ENCODE peak calls at places on chromosomes 7 and 10, in four cellular contexts. H, M, K and E are unnamed samples.

GRCh38 chr10:77865585-77866324 is 60.8 kb downstream of the DLG5 start:
- DNase-seq in H (no peak), M (no peak), K (no peak), E (no peak)

GRCh38 chr7:91398341-91398740 is 134.1 kb downstream of the FZD1 start:
- DNase-seq in H (no peak), M (no peak), K (no peak), E (no peak)

GRCh38 chr7:147509052-147509480 is 1081.5 kb upstream of the C7orf33 start:
- DNase-seq in H (no peak), M (no peak), K (no peak), E (no peak)

GRCh38 chr7:116173051-116174028 is 37.0 kb upstream of the TES start:
- DNase-seq in H (peak; percentile 12), M (no peak), K (peak; percentile 26), E (no peak)

GRCh38 chr7:106283831-106284515 is 810 bp downstream of the NAMPT start:
- DNase-seq in H (peak; percentile 71), M (peak; percentile 22), K (peak; percentile 37), E (no peak)

GRCh38 chr10:92750788-92751533 is 61.2 kb downstream of the HHEX start:
- DNase-seq in H (no peak), M (no peak), K (no peak), E (no peak)

GRCh38 chr10:88243847-88244730 is 339.0 kb downstream of the RNLS start:
- DNase-seq in H (peak; percentile 85), M (no peak), K (peak; percentile 34), E (no peak)

GRCh38 chr7:69049341-69049740 is 548.9 kb upstream of the AUTS2 start:
- DNase-seq in H (no peak), M (no peak), K (no peak), E (no peak)

GRCh38 chr7:146291900-146292299 is 175.3 kb downstream of the CNTNAP2 start:
- DNase-seq in H (no peak), M (no peak), K (no peak), E (no peak)

GRCh38 chr7:36021367-36021766 is 131.7 kb upstream of the EEPD1 start:
- DNase-seq in H (peak; percentile 18), M (no peak), K (no peak), E (peak; percentile 35)

GRCh38 chr10:60123172-60123571 is 216.8 kb upstream of the CCDC6 start:
- DNase-seq in H (no peak), M (no peak), K (peak; percentile 20), E (no peak)

GRCh38 chr7:92681633-92682032 is 91.4 kb upstream of the FAM133B start:
- DNase-seq in H (peak; percentile 20), M (no peak), K (no peak), E (no peak)

GRCh38 chr10:112963835-112964234 is 13.8 kb downstream of the TCF7L2 start:
- DNase-seq in H (no peak), M (no peak), K (peak; percentile 43), E (no peak)

GRCh38 chr10:88389456-88389855 is 193.7 kb downstream of the RNLS start:
- DNase-seq in H (peak; percentile 59), M (no peak), K (no peak), E (no peak)

GRCh38 chr7:124667312-124667711 is 98.3 kb downstream of the GPR37 start:
- DNase-seq in H (no peak), M (no peak), K (peak; percentile 24), E (no peak)

GRCh38 chr7:36130236-36130945 is 22.7 kb upstream of the EEPD1 start:
- DNase-seq in H (no peak), M (no peak), K (no peak), E (no peak)

GRCh38 chr7:24456526-24457214 is 116.6 kb upstream of the PALS2 start:
- DNase-seq in H (no peak), M (no peak), K (no peak), E (no peak)

GRCh38 chr7:112550468-112551060 is 69.8 kb downstream of the LSMEM1 start:
- DNase-seq in H (peak; percentile 53), M (no peak), K (peak; percentile 15), E (no peak)

GRCh38 chr7:158606111-158606510 is 18.5 kb upstream of the PTPRN2 start:
- DNase-seq in H (no peak), M (no peak), K (no peak), E (no peak)

GRCh38 chr7:156041398-156041797 is 229.1 kb upstream of the SHH start:
- DNase-seq in H (no peak), M (no peak), K (no peak), E (no peak)

GRCh38 chr7:121002-121401 is 71.4 kb upstream of the FAM20C start:
- DNase-seq in H (no peak), M (no peak), K (no peak), E (no peak)

GRCh38 chr7:156944876-156945275 is 4.6 kb upstream of the NOM1 start:
- DNase-seq in H (no peak), M (no peak), K (no peak), E (no peak)

GRCh38 chr10:132319853-132320669 is 11.9 kb upstream of the LRRC27 start:
- DNase-seq in H (peak; percentile 78), M (no peak), K (peak; percentile 39), E (no peak)

GRCh38 chr10:91378061-91378460 is 32.1 kb upstream of the HECTD2 start:
- DNase-seq in H (no peak), M (peak; percentile 33), K (no peak), E (no peak)

GRCh38 chr10:58755688-58756087 is 243.0 kb downstream of the BICC1 start:
- DNase-seq in H (peak; percentile 9), M (no peak), K (no peak), E (no peak)

GRCh38 chr10:60390224-60390626 is 550 bp upstream of the ANK3 start:
- DNase-seq in H (no peak), M (no peak), K (no peak), E (no peak)

GRCh38 chr10:15824498-15824897 is 35.8 kb downstream of the MINDY3 start:
- DNase-seq in H (no peak), M (no peak), K (no peak), E (no peak)

GRCh38 chr10:125158528-125159485 is 1.6 kb downstream of the CTBP2 start:
- DNase-seq in H (peak; percentile 66), M (no peak), K (peak; percentile 35), E (no peak)
- H3K4me1 ChIP-seq in H (peaks cover 52% of the 10 kb centered on the region), M (peaks cover 3% of the 10 kb centered on the region), K (peaks cover 26% of the 10 kb centered on the region), E (peaks cover 3% of the 10 kb centered on the region)

GRCh38 chr7:37289347-37289746 is 159.3 kb downstream of the ELMO1 start:
- DNase-seq in H (no peak), M (no peak), K (no peak), E (no peak)
- H3K27ac ChIP-seq in H (no peak overlapping the region), M (no peak overlapping the region), K (no peak overlapping the region), E (no peak overlapping the region)

DNA sequence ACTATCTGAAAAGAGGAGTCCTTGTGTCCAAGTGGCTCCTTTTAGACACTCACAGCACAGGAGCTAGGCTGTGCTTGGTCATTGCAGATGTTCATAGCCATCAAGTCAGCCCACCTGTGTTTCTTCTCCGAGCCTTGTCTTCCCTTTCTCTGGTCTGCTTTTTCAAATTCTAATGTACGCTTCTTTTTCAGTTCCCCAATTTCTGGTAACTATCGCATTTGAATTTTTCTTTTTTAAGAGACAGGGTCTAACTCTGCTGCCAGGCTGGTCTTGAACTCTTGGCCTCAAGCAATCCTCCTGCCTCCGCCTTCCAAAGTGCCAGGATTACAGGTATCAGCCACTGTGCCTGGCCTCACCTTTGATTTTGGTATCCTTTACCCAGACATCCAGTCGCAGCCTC is 18.9 kb downstream of the APBB1IP start:
- DNase-seq in H (no peak), M (no peak), K (no peak), E (no peak)
- H3K4me1 ChIP-seq in H (no peaks in the 10 kb centered on the region), M (peaks cover 50% of the 10 kb centered on the region), K (no peaks in the 10 kb centered on the region), E (no peaks in the 10 kb centered on the region)

DNA sequence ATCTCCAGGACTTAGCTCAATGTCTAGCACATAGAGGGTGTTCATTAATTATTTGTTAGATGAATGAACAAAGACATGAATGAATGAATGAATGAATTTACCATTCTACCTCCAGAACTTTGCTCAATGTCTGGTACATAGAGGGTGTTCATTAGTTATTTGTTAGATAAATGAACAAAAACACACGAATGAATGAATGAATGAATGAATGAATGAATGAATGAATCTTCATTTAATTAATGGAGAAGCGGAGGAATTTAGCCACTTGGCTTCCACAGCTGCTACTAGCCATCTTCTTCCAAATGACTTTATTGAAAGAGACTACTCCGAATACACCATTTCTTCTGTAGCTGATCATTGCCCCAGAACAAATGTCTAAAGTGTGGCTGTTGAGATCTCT is 368.9 kb downstream of the FRMD4A start:
- DNase-seq in H (no peak), M (no peak), K (no peak), E (no peak)
- H3K27ac ChIP-seq in H (no peak overlapping the region), M (no peak overlapping the region), K (no peak overlapping the region), E (no peak overlapping the region)

GRCh38 chr10:86523348-86523747 is 1.8 kb upstream of the WAPL start:
- DNase-seq in H (no peak), M (no peak), K (no peak), E (no peak)

GRCh38 chr10:86522385-86522855 is 828 bp upstream of the WAPL start:
- DNase-seq in H (no peak), M (no peak), K (no peak), E (no peak)

GRCh38 chr10:86524225-86524982 is 2.8 kb upstream of the WAPL start:
- DNase-seq in H (no peak), M (no peak), K (no peak), E (no peak)

GRCh38 chr10:86520871-86521619 is 547 bp downstream of the WAPL start:
- DNase-seq in H (peak; percentile 71), M (peak; percentile 37), K (peak; percentile 49), E (no peak)

DNA sequence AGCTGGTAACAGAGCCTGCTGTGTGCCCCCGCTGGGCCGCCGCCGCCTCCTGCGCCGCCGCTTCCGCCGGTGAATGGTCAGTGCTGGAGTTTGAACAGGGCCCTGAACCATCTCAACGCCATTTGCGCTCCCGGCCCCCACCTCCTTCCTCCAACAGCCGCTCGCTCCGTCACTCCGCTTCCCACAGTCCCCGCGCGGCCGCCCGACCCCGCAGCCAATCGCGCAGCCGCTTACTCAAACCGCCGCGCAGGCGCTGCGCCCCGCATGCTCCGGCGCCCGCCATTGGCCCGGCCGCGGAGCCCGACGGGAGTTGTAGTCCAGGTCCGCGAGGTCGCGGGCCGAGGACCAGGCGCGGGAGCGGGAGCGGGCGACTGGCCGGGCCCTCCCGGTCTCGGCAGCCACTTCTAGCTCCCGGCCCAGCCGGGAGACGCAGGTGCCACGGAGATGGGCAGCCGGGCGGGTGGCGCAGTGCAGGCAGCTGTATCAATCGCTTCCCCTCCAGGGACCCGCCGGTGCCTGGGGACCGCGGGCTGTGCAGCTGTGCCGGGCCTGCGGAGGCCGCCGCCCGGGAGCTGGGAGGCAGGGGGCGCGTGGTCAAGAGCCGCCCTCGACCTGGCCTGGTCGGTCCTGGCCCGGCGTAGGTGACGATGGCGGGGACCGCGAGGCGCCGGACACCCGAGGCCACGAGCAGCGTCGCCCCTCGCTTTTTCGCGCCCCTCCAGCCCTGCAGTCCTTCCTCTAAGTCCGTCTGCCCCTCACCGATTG is at the start of gene WAPL:
- DNase-seq in H (peak; percentile 97), M (peak; percentile 92), K (peak; percentile 92), E (peak; percentile 75)
- H3K4me1 ChIP-seq in H (peaks cover 53% of the 10 kb centered on the region), M (peaks cover 48% of the 10 kb centered on the region), K (peaks cover 28% of the 10 kb centered on the region), E (no peaks in the 10 kb centered on the region)

DNA sequence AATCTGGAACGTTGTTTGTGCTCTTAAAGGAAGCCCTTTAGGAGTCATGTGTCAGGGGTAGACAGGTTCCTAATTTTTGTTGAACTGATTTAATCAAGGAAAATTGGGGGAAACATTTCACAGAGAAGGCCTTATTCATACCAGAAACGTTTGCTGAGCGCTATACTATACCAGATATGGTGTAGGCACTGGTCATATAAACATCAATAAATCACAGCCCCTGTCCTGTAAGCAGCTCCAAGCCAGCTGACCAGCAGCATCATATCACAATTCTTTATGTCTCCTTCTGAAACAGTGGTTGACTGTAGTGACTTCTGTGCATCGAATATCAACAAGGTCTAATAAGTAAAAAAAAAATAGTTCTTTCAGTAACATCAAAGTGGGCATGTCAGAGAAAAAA is 1.1 kb downstream of the TMEM178B start:
- DNase-seq in H (no peak), M (no peak), K (no peak), E (no peak)
- H3K27ac ChIP-seq in H (no peak overlapping the region), M (no peak overlapping the region), K (no peak overlapping the region), E (no peak overlapping the region)

GRCh38 chr7:82406937-82407336 is 36.6 kb downstream of the CACNA2D1 start:
- DNase-seq in H (no peak), M (no peak), K (no peak), E (no peak)
- H3K4me1 ChIP-seq in H (no peaks in the 10 kb centered on the region), M (no peaks in the 10 kb centered on the region), K (no peaks in the 10 kb centered on the region), E (no peaks in the 10 kb centered on the region)